ENCODE peak calls at places on chromosomes 4 and X, in eight cellular contexts. P is A172; F is MM.1S; I is cardiac fibroblast; A is stimulated activated CD8-positive, alpha-beta memory T cell treated with anti-CD3 and anti-CD28 coated beads, Interleukin-2, amount 100 ng/mL, for 48 hours; T is Calu3; N is EH; K is NCI-H1417 treated with DMSO at 0.1 percent for 48 hours. B is an unnamed sample.

GRCh38 chrX:8981742-8982141 is 52.2 kb downstream of the FAM9B start:
- DNase-seq in T (no peak), K (no peak), A (no peak), F (peak), P (no peak), I (no peak), N (no peak), B (no peak)

GRCh38 chr4:81502561-81502960 is 30.9 kb upstream of the RASGEF1B start:
- DNase-seq in I (no peak), A (no peak), F (no peak), K (no peak), P (no peak), T (no peak), N (no peak), B (no peak)

GRCh38 chr4:8177544-8177943 is 18.9 kb upstream of the ABLIM2 start:
- DNase-seq in T (no peak), I (no peak), P (no peak), K (no peak), A (no peak), N (no peak), F (no peak), B (no peak)

GRCh38 chrX:20829665-20830481 is 544.3 kb upstream of the CNKSR2 start:
- DNase-seq in T (peak), F (no peak), N (peak), K (peak), P (peak), A (no peak), I (peak), B (peak)

GRCh38 chr4:23373269-23373668 is 516.6 kb downstream of the PPARGC1A start:
- DNase-seq in K (no peak), P (peak), A (no peak), F (no peak), I (peak), T (peak), N (no peak), B (no peak)

GRCh38 chr4:15188581-15189539 is 186.6 kb downstream of the CPEB2 start:
- DNase-seq in T (no peak), K (no peak), F (no peak), I (no peak), P (no peak), N (no peak), A (no peak), B (no peak)

GRCh38 chrX:13252726-13253125 is 67.1 kb downstream of the ATXN3L start:
- DNase-seq in T (no peak), A (no peak), F (no peak), I (peak), P (no peak), K (no peak), N (peak), B (no peak)

GRCh38 chrX:19886888-19887531 is 390 bp downstream of the SH3KBP1 start:
- DNase-seq in N (peak), F (peak), I (no peak), K (no peak), P (no peak), T (peak), A (no peak), B (no peak)

GRCh38 chr4:176478076-176478475 is 158.3 kb downstream of the SPCS3 start:
- DNase-seq in A (no peak), F (no peak), T (no peak), K (no peak), P (no peak), N (peak), I (no peak), B (no peak)

GRCh38 chr4:75370582-75370981 is 143.6 kb downstream of the RCHY1 start:
- DNase-seq in A (no peak), N (no peak), F (no peak), T (no peak), K (peak), I (no peak), P (no peak), B (peak)

GRCh38 chr4:111027526-111027925 is 404.6 kb upstream of the PITX2 start:
- DNase-seq in P (peak), N (peak), F (no peak), K (no peak), T (no peak), I (peak), A (no peak), B (no peak)

GRCh38 chr4:113383111-113383785 is 333.8 kb downstream of the ANK2 start:
- DNase-seq in P (peak), K (no peak), I (peak), N (peak), A (no peak), T (no peak), F (no peak), B (no peak)

GRCh38 chr4:8772499-8773123 is 99.0 kb downstream of the HMX1 start:
- DNase-seq in A (no peak), K (no peak), N (no peak), T (no peak), P (no peak), F (no peak), I (no peak), B (no peak)

GRCh38 chr4:119683518-119683917 is 54.9 kb upstream of the PDE5A start:
- DNase-seq in I (peak), A (no peak), T (no peak), P (no peak), K (no peak), F (no peak), N (peak), B (no peak)

B was measured in COR-L47.